ENCODE peak calls at places on chromosome 7, in five cellular contexts. U is GM12878, M is GM23338, X is HepG2, A is K562. S is an unnamed sample.

GRCh38 chr7:148906707-148907498 is 22.8 kb upstream of the EZH2 start:
- DNase-seq in A (no peak), U (no peak), X (no peak), M (no peak), S (no peak)

GRCh38 chr7:105532709-105533460 is 884 bp downstream of the RINT1 start:
- DNase-seq in M (no peak), X (no peak), U (no peak), A (no peak), S (no peak)

GRCh38 chr7:132092106-132092505 is 484.2 kb downstream of the PLXNA4 start:
- DNase-seq in X (no peak), A (no peak), U (no peak), M (no peak), S (no peak)

GRCh38 chr7:84142726-84143125 is 51.9 kb downstream of the SEMA3A start:
- DNase-seq in M (no peak), X (no peak), A (no peak), U (no peak), S (no peak)

GRCh38 chr7:1848911-1849311 is 178.8 kb downstream of the ELFN1 start:
- DNase-seq in X (no peak), M (no peak), U (no peak), A (no peak), S (no peak)

GRCh38 chr7:141739250-141739649 is 1.1 kb downstream of the SSBP1 start:
- DNase-seq in M (no peak), X (no peak), U (no peak), A (no peak), S (no peak)

GRCh38 chr7:26320878-26321277 is 29.2 kb downstream of the SNX10 start:
- DNase-seq in M (no peak), A (no peak), U (no peak), X (no peak), S (no peak)

GRCh38 chr7:115749924-115750323 is 280.6 kb downstream of the TFEC start:
- DNase-seq in X (no peak), A (no peak), U (no peak), M (no peak), S (no peak)

GRCh38 chr7:155169498-155170065 is 99.5 kb downstream of the HTR5A start:
- DNase-seq in U (no peak), M (no peak), A (no peak), X (no peak), S (no peak)

GRCh38 chr7:105009667-105010537 is 4.1 kb upstream of the KMT2E start:
- DNase-seq in U (no peak), A (no peak), X (no peak), M (no peak), S (no peak)

GRCh38 chr7:26420600-26420999 is 128.9 kb downstream of the SNX10 start:
- DNase-seq in A (no peak), M (no peak), U (no peak), X (no peak), S (no peak)

GRCh38 chr7:35253182-35253679 is 669 bp downstream of the TBX20 start:
- DNase-seq in A (no peak), U (no peak), M (no peak), X (no peak), S (peak)

GRCh38 chr7:84194484-84195260 is at the start of gene SEMA3A:
- DNase-seq in A (no peak), U (no peak), M (peak), X (peak), S (peak)

GRCh38 chr7:102424787-102425218 is 8.6 kb upstream of the ORAI2 start:
- DNase-seq in U (no peak), A (no peak), X (no peak), M (no peak), S (no peak)

GRCh38 chr7:78864339-78864738 is 589.1 kb downstream of the MAGI2 start:
- DNase-seq in U (no peak), M (no peak), X (no peak), A (no peak), S (no peak)

GRCh38 chr7:156768698-156769472 is 124.1 kb downstream of the LMBR1 start:
- DNase-seq in U (no peak), A (no peak), X (no peak), M (peak), S (no peak)

GRCh38 chr7:26858229-26858568 is 6.2 kb downstream of the SKAP2 start:
- DNase-seq in M (peak), U (no peak), X (no peak), A (peak), S (no peak)

GRCh38 chr7:125059861-125060456 is 130.3 kb upstream of the POT1 start:
- DNase-seq in X (no peak), M (no peak), A (no peak), U (no peak), S (no peak)

GRCh38 chr7:46076527-46076926 is 155.5 kb upstream of the IGFBP3 start:
- DNase-seq in M (no peak), X (no peak), U (no peak), A (no peak), S (no peak)

GRCh38 chr7:129176853-129177369 is 11.5 kb upstream of the SMO start:
- DNase-seq in M (no peak), U (no peak), A (no peak), X (no peak), S (no peak)

GRCh38 chr7:150363872-150364271 is 4.8 kb upstream of the REPIN1 start:
- DNase-seq in M (no peak), U (no peak), X (no peak), A (no peak), S (no peak)

GRCh38 chr7:105721571-105722104 is 140.3 kb upstream of the EFCAB10 start:
- DNase-seq in X (no peak), M (peak), A (no peak), U (no peak), S (no peak)

GRCh38 chr7:29488203-29488970 is 75.2 kb upstream of the PRR15 start:
- DNase-seq in A (no peak), U (no peak), X (peak), M (no peak), S (no peak)
- H3K4me2 ChIP-seq in A (no peak), U (no peak), X (no peak), M (no peak), S (no peak)

GRCh38 chr7:112129655-112130323 is 76.4 kb downstream of the DOCK4 start:
- DNase-seq in U (no peak), X (peak), M (peak), A (no peak), S (no peak)
- TF ChIP-seq JUNB in U (no peak), X (no peak), M (no peak), A (no peak), S (no peak)

GRCh38 chr7:75757298-75757676 is 14.7 kb downstream of the CCL26 start:
- DNase-seq in M (no peak), U (no peak), A (no peak), X (no peak), S (no peak)

GRCh38 chr7:75757860-75758259 is 14.2 kb downstream of the CCL26 start:
- DNase-seq in A (no peak), X (no peak), U (no peak), M (no peak), S (no peak)

GRCh38 chr7:75758491-75758890 is 13.5 kb downstream of the CCL26 start:
- DNase-seq in X (no peak), M (no peak), A (no peak), U (no peak), S (no peak)

GRCh38 chr7:75756340-75757297 is 15.4 kb downstream of the CCL26 start:
- DNase-seq in U (no peak), X (peak), M (peak), A (peak), S (peak)

DNA sequence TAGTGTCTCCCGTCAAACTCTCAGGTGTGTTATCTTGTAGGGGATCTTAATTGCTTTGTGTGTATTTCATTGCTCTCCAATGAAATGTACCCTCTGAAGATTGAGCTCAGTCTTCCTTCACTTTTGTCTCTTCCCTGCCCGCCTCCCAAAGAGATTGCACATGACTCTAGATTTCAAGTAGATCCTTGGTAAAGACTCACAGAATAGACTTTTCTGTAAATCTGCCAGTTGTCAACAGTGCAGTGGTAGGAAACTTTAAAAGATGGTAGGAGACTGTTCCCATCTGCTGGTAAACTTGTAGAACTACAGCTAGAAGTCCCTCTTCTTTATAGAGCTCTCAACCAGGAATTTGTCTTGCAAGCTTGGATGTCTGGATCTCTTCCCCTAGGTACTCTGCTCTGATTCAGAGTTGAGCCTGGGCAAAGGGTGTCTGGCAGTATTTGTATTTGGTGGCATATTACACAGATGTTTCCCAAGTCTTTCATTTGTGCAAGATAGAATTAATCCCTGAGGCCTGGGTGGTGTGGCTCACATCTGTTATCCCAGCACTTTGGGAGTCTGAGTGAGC is 9.6 kb downstream of the CCL26 start:
- DNase-seq in A (peak), M (peak), U (peak), X (peak), S (peak)
- TF ChIP-seq CTCF in A (peak), M (peak), U (peak), X (peak), S (peak)

DNA sequence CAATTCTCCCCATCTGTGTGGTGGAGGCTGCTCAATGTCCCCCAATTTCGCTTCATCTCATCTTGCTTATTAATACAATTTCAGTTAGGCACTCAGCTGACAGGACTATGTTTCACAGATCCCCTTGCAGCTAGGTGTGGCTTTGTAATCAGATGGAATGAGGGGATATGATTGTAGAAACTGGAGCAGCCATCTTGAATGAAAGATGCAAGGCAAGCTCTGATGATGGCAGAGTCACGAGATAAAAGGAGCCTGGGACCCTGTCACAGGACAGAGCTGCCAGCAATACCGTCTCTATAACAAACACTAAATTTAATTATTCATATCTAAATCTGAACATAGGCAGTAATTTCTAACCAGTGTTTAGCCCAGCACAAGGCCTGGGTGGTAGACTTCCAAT is 991 bp upstream of the DLD start:
- DNase-seq in M (no peak), X (no peak), A (no peak), U (no peak), S (no peak)
- H3K4me2 ChIP-seq in M (peak), X (peak), A (peak), U (peak), S (peak)

DNA sequence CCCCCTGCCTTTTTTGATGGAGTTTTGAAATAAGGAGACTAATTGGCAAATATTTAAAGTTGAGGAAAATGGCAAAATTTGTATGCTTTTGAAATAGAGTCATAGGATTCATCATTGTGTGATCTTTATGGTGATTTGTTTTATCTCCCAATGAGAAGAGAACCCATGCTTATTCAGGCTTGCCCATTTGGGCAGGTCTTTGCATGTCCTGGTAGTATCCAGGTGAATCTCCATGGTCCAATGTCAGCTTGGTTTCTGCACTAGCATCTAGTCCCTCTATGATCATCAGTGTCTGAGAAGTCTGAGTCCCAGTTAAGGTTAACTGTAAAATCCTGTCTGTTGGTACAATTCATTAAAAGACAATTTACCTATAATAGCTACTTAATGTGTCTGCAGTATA is 22.4 kb upstream of the BMPER start:
- DNase-seq in M (no peak), X (no peak), U (no peak), A (no peak), S (no peak)
- TF ChIP-seq JUNB in M (no peak), X (no peak), U (no peak), A (no peak), S (no peak)

GRCh38 chr7:44107961-44108767 is 4.0 kb downstream of the AEBP1 start:
- DNase-seq in U (no peak), X (no peak), M (no peak), A (no peak), S (no peak)

GRCh38 chr7:44107116-44107960 is 3.2 kb downstream of the AEBP1 start:
- DNase-seq in U (no peak), X (no peak), M (no peak), A (no peak), S (no peak)

GRCh38 chr7:44110724-44111635 is 6.8 kb downstream of the AEBP1 start:
- DNase-seq in A (no peak), X (no peak), U (no peak), M (no peak), S (no peak)

GRCh38 chr7:44109991-44110390 is 5.8 kb downstream of the AEBP1 start:
- DNase-seq in M (no peak), U (no peak), X (no peak), A (no peak), S (no peak)

GRCh38 chr7:44108768-44109750 is 4.9 kb downstream of the AEBP1 start:
- DNase-seq in X (no peak), U (no peak), M (no peak), A (no peak), S (no peak)
- TF ChIP-seq CTCF in X (no peak), U (no peak), M (peak), A (peak), S (no peak)

DNA sequence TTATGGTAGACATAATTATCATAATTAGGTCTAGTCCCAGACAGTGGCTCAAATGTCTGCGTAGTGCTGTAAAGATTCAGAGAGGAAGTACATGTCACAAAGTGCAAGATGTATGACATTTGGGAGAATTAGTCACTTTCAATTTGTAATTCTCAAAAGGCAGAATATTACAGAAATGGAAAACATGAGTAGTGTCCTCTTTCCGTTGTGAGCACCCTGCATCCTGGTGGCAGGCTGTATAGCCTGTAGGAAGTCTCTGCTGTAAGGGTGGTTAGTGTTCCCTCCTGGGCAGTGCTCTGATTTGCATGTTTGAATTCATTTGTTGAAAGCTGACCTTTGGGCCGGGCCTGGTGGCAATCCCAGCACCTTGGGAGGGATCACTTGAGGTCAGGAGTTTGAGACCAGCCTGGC is 17.0 kb downstream of the CDK14 start:
- DNase-seq in A (no peak), M (no peak), X (no peak), U (peak), S (no peak)
- H3K4me2 ChIP-seq in A (no peak), M (no peak), X (no peak), U (peak), S (no peak)

DNA sequence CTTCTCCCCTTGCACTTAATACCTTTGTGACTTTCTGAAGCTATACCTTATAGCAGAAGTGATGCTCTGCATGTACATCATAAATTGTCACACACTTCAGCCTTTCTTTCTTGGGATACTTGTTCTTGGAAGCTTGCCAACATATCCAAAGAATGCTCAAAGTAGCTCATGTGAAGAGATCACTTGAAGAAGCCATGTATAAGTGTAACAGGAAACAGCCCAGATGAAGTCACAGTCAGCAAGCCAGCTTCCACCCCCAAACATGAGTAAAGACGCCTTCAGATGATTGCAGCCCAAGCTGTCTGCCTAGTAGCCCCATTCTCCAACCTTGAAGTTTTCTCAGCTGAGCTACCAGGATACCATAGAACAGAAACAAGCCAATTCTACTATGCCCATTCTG is 50.9 kb downstream of the DGKB start:
- DNase-seq in M (no peak), A (no peak), X (no peak), U (no peak), S (no peak)
- TF ChIP-seq JUNB in M (no peak), A (no peak), X (no peak), U (no peak), S (no peak)

GRCh38 chr7:20158684-20159083 is 58.5 kb downstream of the MACC1 start:
- DNase-seq in M (no peak), A (no peak), U (no peak), X (peak), S (no peak)
- TF ChIP-seq CTCF in M (peak), A (peak), U (peak), X (peak), S (no peak)

S was measured in A549.